ENCODE peak calls at places on chromosomes 5 and 9, in seven cellular contexts. One of them, this sample, is unnamed.

GRCh38 chr5:131209506-131210191 is 38.9 kb downstream of the LYRM7 start:
- DNase-seq in adrenal gland: no peak
- DNase-seq in RWPE1: no peak
- DNase-seq in heart left ventricle: no peak
- DNase-seq in kidney: no peak
- DNase-seq in pancreas: no peak
- DNase-seq in PC-3: no peak
- DNase-seq in this sample: no peak

GRCh38 chr5:83513491-83513890 is 41.9 kb downstream of the VCAN start:
- DNase-seq in PC-3: no peak
- DNase-seq in kidney: no peak
- DNase-seq in RWPE1: no peak
- DNase-seq in adrenal gland: no peak
- DNase-seq in pancreas: no peak
- DNase-seq in heart left ventricle: no peak
- DNase-seq in this sample: no peak

GRCh38 chr5:43386960-43387362 is 25.2 kb downstream of the CCL28 start:
- DNase-seq in RWPE1: peak
- DNase-seq in kidney: no peak
- DNase-seq in PC-3: peak
- DNase-seq in pancreas: no peak
- DNase-seq in adrenal gland: no peak
- DNase-seq in heart left ventricle: no peak
- DNase-seq in this sample: no peak

GRCh38 chr5:68534131-68534940 is 318.8 kb downstream of the PIK3R1 start:
- DNase-seq in heart left ventricle: no peak
- DNase-seq in pancreas: no peak
- DNase-seq in RWPE1: no peak
- DNase-seq in PC-3: peak
- DNase-seq in adrenal gland: no peak
- DNase-seq in kidney: peak
- DNase-seq in this sample: peak

GRCh38 chr5:34002629-34003328 is 5.1 kb downstream of the AMACR start:
- DNase-seq in heart left ventricle: no peak
- DNase-seq in PC-3: no peak
- DNase-seq in pancreas: no peak
- DNase-seq in RWPE1: no peak
- DNase-seq in kidney: no peak
- DNase-seq in adrenal gland: no peak
- DNase-seq in this sample: no peak

GRCh38 chr5:10567781-10568321 is 4.0 kb downstream of the ANKRD33B start:
- DNase-seq in RWPE1: no peak
- DNase-seq in PC-3: no peak
- DNase-seq in pancreas: no peak
- DNase-seq in heart left ventricle: no peak
- DNase-seq in kidney: no peak
- DNase-seq in adrenal gland: no peak
- DNase-seq in this sample: no peak

GRCh38 chr5:8908055-8908683 is 637.7 kb downstream of the SEMA5A start:
- DNase-seq in PC-3: peak
- DNase-seq in kidney: no peak
- DNase-seq in pancreas: peak
- DNase-seq in adrenal gland: peak
- DNase-seq in RWPE1: peak
- DNase-seq in heart left ventricle: no peak
- DNase-seq in this sample: no peak

GRCh38 chr5:5598547-5599113 is 176.2 kb downstream of the ICE1 start:
- DNase-seq in RWPE1: peak
- DNase-seq in kidney: no peak
- DNase-seq in PC-3: peak
- DNase-seq in adrenal gland: no peak
- DNase-seq in heart left ventricle: no peak
- DNase-seq in pancreas: no peak
- DNase-seq in this sample: no peak

GRCh38 chr5:82912462-82912861 is 164.7 kb downstream of the TMEM167A start:
- DNase-seq in heart left ventricle: no peak
- DNase-seq in adrenal gland: no peak
- DNase-seq in kidney: no peak
- DNase-seq in PC-3: no peak
- DNase-seq in pancreas: no peak
- DNase-seq in RWPE1: no peak
- DNase-seq in this sample: no peak

GRCh38 chr9:2017209-2017458 is 2.0 kb downstream of the SMARCA2 start:
- DNase-seq in PC-3: no peak
- DNase-seq in pancreas: no peak
- DNase-seq in adrenal gland: no peak
- DNase-seq in RWPE1: no peak
- DNase-seq in kidney: no peak
- DNase-seq in heart left ventricle: no peak
- DNase-seq in this sample: peak

GRCh38 chr5:35131723-35132122 is 84.0 kb upstream of the AGXT2 start:
- DNase-seq in adrenal gland: no peak
- DNase-seq in kidney: no peak
- DNase-seq in RWPE1: no peak
- DNase-seq in PC-3: peak
- DNase-seq in pancreas: no peak
- DNase-seq in heart left ventricle: no peak
- DNase-seq in this sample: no peak

GRCh38 chr5:17004441-17005086 is 68.5 kb upstream of the MYO10 start:
- DNase-seq in pancreas: no peak
- DNase-seq in RWPE1: no peak
- DNase-seq in kidney: no peak
- DNase-seq in heart left ventricle: no peak
- DNase-seq in PC-3: no peak
- DNase-seq in adrenal gland: no peak
- DNase-seq in this sample: no peak

GRCh38 chr5:32109236-32109635 is 64.9 kb downstream of the GOLPH3 start:
- DNase-seq in adrenal gland: no peak
- DNase-seq in kidney: no peak
- DNase-seq in pancreas: no peak
- DNase-seq in RWPE1: no peak
- DNase-seq in heart left ventricle: no peak
- DNase-seq in PC-3: no peak
- DNase-seq in this sample: no peak

GRCh38 chr5:137279631-137280236 is 219.4 kb downstream of the SPOCK1 start:
- DNase-seq in adrenal gland: no peak
- DNase-seq in pancreas: no peak
- DNase-seq in RWPE1: no peak
- DNase-seq in PC-3: no peak
- DNase-seq in kidney: no peak
- DNase-seq in heart left ventricle: no peak
- DNase-seq in this sample: no peak

GRCh38 chr5:6551287-6551954 is 81.4 kb downstream of the NSUN2 start:
- DNase-seq in heart left ventricle: no peak
- DNase-seq in RWPE1: no peak
- DNase-seq in pancreas: no peak
- DNase-seq in adrenal gland: no peak
- DNase-seq in kidney: peak
- DNase-seq in PC-3: peak
- DNase-seq in this sample: no peak

GRCh38 chr5:35098214-35098613 is 50.5 kb upstream of the AGXT2 start:
- DNase-seq in kidney: no peak
- DNase-seq in PC-3: no peak
- DNase-seq in RWPE1: no peak
- DNase-seq in adrenal gland: no peak
- DNase-seq in pancreas: no peak
- DNase-seq in heart left ventricle: no peak
- DNase-seq in this sample: no peak

GRCh38 chr5:61675015-61675692 is 343.1 kb downstream of the ZSWIM6 start:
- DNase-seq in PC-3: peak
- DNase-seq in pancreas: no peak
- DNase-seq in adrenal gland: no peak
- DNase-seq in kidney: no peak
- DNase-seq in heart left ventricle: no peak
- DNase-seq in RWPE1: no peak
- DNase-seq in this sample: peak

GRCh38 chr9:124759327-124759726 is 11.8 kb downstream of the NR6A1 start:
- DNase-seq in PC-3: no peak
- DNase-seq in RWPE1: no peak
- DNase-seq in pancreas: no peak
- DNase-seq in kidney: no peak
- DNase-seq in adrenal gland: no peak
- DNase-seq in heart left ventricle: no peak
- DNase-seq in this sample: no peak

GRCh38 chr5:141001854-141002666 is 35.8 kb downstream of the PCDHAC2 start:
- DNase-seq in kidney: peak
- DNase-seq in heart left ventricle: no peak
- DNase-seq in pancreas: no peak
- DNase-seq in PC-3: peak
- DNase-seq in adrenal gland: peak
- DNase-seq in RWPE1: peak
- DNase-seq in this sample: no peak
- H3K27ac ChIP-seq in kidney: no peak
- H3K27ac ChIP-seq in heart left ventricle: no peak
- H3K27ac ChIP-seq in pancreas: no peak
- H3K27ac ChIP-seq in PC-3: peak
- H3K27ac ChIP-seq in adrenal gland: peak
- H3K27ac ChIP-seq in RWPE1: peak
- H3K27ac ChIP-seq in this sample: no peak

DNA sequence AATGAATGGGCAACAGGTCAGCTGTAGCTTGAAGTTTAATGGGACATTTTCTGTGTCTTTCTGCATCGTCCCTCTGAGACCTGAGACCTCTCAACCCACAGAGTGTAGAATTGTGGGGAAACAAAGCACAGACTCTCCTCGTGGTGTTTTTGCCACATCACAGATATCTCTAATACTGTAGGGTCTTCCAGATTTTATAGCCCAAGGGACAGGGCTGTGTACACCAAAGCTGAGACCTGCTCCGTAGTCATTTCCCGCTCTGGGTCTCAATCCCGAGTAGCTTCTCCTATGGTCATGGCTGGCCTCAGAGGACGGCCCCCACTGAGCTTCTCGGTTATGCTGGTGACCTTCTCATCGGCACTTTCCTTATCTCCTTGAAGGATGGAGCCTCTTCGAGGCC is 14.9 kb upstream of the CLK4 start:
- DNase-seq in RWPE1: no peak
- DNase-seq in adrenal gland: no peak
- DNase-seq in pancreas: no peak
- DNase-seq in heart left ventricle: no peak
- DNase-seq in kidney: no peak
- DNase-seq in PC-3: no peak
- DNase-seq in this sample: no peak
- H3K27ac ChIP-seq in RWPE1: peak
- H3K27ac ChIP-seq in adrenal gland: no peak
- H3K27ac ChIP-seq in pancreas: no peak
- H3K27ac ChIP-seq in heart left ventricle: no peak
- H3K27ac ChIP-seq in kidney: no peak
- H3K27ac ChIP-seq in PC-3: peak
- H3K27ac ChIP-seq in this sample: no peak

DNA sequence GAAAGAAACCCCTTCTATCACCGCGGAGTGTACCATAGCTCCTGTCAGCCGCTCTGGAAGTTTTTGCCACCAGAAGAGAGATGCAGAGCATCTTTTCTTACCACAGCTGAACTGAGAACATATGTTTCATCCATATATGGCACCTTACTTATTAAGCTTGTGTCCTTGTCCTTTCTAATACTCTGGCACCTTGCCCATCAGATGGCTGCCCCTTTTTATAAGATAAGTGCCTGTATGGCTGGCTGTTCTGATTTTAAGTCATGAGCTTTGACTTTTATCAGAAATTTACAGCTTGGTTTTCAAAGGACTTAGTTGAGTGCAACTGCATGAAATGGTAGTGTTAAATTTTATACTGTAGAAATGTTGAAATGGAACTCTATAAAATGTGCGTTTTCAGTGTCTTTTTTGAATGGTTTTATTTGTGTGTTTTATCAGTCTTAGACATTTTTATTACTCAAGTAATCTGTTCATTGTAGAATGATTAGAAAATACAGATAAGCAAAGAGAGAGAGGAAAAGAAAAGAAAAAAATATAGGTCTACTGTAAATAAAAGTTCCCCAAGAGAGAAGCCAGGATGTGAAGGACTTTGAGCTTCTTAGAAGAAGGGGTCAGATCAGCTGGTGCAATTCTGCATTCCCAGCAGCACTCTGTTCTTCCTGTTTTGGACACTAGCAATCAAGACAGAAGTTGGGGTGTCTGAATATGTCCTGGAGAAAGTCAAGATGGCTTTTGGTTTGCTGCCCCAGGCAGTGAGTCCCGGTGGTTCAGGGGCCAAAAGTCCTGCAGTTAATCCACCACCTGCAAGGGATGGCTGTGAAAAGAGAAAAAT is 38.8 kb downstream of the ARHGAP26 start:
- DNase-seq in RWPE1: no peak
- DNase-seq in kidney: no peak
- DNase-seq in pancreas: no peak
- DNase-seq in PC-3: no peak
- DNase-seq in adrenal gland: no peak
- DNase-seq in heart left ventricle: no peak
- DNase-seq in this sample: no peak
- H3K27ac ChIP-seq in RWPE1: no peak
- H3K27ac ChIP-seq in kidney: no peak
- H3K27ac ChIP-seq in pancreas: no peak
- H3K27ac ChIP-seq in PC-3: no peak
- H3K27ac ChIP-seq in adrenal gland: peak
- H3K27ac ChIP-seq in heart left ventricle: peak
- H3K27ac ChIP-seq in this sample: no peak

GRCh38 chr9:95067057-95067456 is 250.5 kb downstream of the FANCC start:
- DNase-seq in adrenal gland: no peak
- DNase-seq in heart left ventricle: no peak
- DNase-seq in RWPE1: no peak
- DNase-seq in kidney: no peak
- DNase-seq in PC-3: no peak
- DNase-seq in pancreas: no peak
- DNase-seq in this sample: no peak
- H3K27ac ChIP-seq in adrenal gland: peak
- H3K27ac ChIP-seq in heart left ventricle: no peak
- H3K27ac ChIP-seq in RWPE1: peak
- H3K27ac ChIP-seq in kidney: no peak
- H3K27ac ChIP-seq in PC-3: no peak
- H3K27ac ChIP-seq in pancreas: no peak
- H3K27ac ChIP-seq in this sample: peak

GRCh38 chr5:134590992-134591659 is 41.5 kb downstream of the SAR1B start:
- DNase-seq in PC-3: peak
- DNase-seq in RWPE1: no peak
- DNase-seq in heart left ventricle: no peak
- DNase-seq in kidney: no peak
- DNase-seq in pancreas: no peak
- DNase-seq in adrenal gland: no peak
- DNase-seq in this sample: no peak
- H3K27ac ChIP-seq in PC-3: peak
- H3K27ac ChIP-seq in RWPE1: no peak
- H3K27ac ChIP-seq in heart left ventricle: peak
- H3K27ac ChIP-seq in kidney: no peak
- H3K27ac ChIP-seq in pancreas: no peak
- H3K27ac ChIP-seq in adrenal gland: no peak
- H3K27ac ChIP-seq in this sample: no peak

DNA sequence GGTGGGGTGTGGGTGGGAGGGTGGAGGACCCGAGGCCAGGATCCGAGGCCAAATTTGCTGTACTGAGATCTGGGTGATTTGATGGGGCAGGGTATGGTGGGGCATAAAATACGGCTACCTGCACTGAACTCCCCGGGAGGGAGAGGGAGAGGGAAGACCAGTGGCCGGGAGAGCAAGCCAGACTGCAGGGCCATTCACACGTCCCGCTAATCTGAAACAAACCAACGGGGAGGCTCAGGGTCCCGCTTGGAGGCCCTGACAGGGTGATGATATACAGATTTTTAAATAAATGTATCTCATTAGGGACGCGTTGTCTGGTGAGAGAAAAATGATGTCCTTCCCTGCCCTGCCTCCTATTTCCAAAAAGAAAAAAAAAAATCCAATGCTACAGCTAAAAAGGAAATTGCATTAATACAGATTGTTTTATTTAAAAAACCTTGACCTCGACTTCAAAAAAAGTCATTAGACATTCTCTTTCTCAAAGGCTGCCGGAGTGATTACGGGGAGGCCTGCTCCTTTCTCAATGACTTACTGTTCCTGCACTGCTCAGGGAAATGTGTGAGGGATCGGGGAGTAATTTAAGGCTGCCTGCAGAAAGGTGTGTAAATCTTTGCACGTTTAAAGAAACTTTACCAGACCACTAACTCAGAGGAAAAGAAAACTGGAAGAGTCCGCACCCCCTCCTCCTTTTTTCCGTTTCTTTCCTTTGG is 11.5 kb upstream of the PRRX2 start:
- DNase-seq in PC-3: no peak
- DNase-seq in adrenal gland: peak
- DNase-seq in heart left ventricle: no peak
- DNase-seq in RWPE1: no peak
- DNase-seq in pancreas: no peak
- DNase-seq in kidney: no peak
- DNase-seq in this sample: no peak
- H3K27ac ChIP-seq in PC-3: no peak
- H3K27ac ChIP-seq in adrenal gland: peak
- H3K27ac ChIP-seq in heart left ventricle: no peak
- H3K27ac ChIP-seq in RWPE1: no peak
- H3K27ac ChIP-seq in pancreas: no peak
- H3K27ac ChIP-seq in kidney: no peak
- H3K27ac ChIP-seq in this sample: no peak

This sample was measured in substantia nigra.